ENCODE peak calls at places on chromosomes 4 and X, in six cellular contexts. One of them, this sample, is unnamed.

GRCh38 chr4:75880278-75880677 is 22.0 kb downstream of the PPEF2 start:
- DNase-seq in NT2/D1: no peak
- DNase-seq in lung: no peak
- DNase-seq in mammary epithelial cell: no peak
- DNase-seq in esophagus squamous epithelium: no peak
- DNase-seq in lower lobe of right lung: no peak
- DNase-seq in this sample: no peak

GRCh38 chrX:47595701-47596655 is 13.7 kb downstream of the TIMP1 start:
- DNase-seq in NT2/D1: no peak
- DNase-seq in lung: no peak
- DNase-seq in mammary epithelial cell: no peak
- DNase-seq in esophagus squamous epithelium: no peak
- DNase-seq in lower lobe of right lung: no peak
- DNase-seq in this sample: no peak

GRCh38 chrX:47484885-47485284 is 1.9 kb upstream of the ZNF41 start:
- DNase-seq in NT2/D1: no peak
- DNase-seq in lung: no peak
- DNase-seq in mammary epithelial cell: no peak
- DNase-seq in esophagus squamous epithelium: no peak
- DNase-seq in lower lobe of right lung: no peak
- DNase-seq in this sample: no peak

GRCh38 chr4:184250795-184251679 is 33.4 kb upstream of the ENPP6 start:
- DNase-seq in NT2/D1: peak; percentile 39
- DNase-seq in lung: no peak
- DNase-seq in mammary epithelial cell: peak; percentile 47
- DNase-seq in esophagus squamous epithelium: no peak
- DNase-seq in lower lobe of right lung: no peak
- DNase-seq in this sample: no peak

GRCh38 chr4:132125131-132125530 is 1024.0 kb upstream of the PCDH10 start:
- DNase-seq in NT2/D1: peak; percentile 6
- DNase-seq in lung: no peak
- DNase-seq in mammary epithelial cell: no peak
- DNase-seq in esophagus squamous epithelium: no peak
- DNase-seq in lower lobe of right lung: no peak
- DNase-seq in this sample: no peak

GRCh38 chr4:94889523-94889922 is 131.8 kb downstream of the BMPR1B start:
- DNase-seq in NT2/D1: no peak
- DNase-seq in lung: no peak
- DNase-seq in mammary epithelial cell: no peak
- DNase-seq in esophagus squamous epithelium: no peak
- DNase-seq in lower lobe of right lung: no peak
- DNase-seq in this sample: no peak

GRCh38 chr4:32858971-32859370 is 2138.8 kb downstream of the PCDH7 start:
- DNase-seq in NT2/D1: no peak
- DNase-seq in lung: no peak
- DNase-seq in mammary epithelial cell: peak; percentile 35
- DNase-seq in esophagus squamous epithelium: no peak
- DNase-seq in lower lobe of right lung: no peak
- DNase-seq in this sample: no peak

GRCh38 chrX:151151668-151152267 is 24.6 kb upstream of the GPR50 start:
- DNase-seq in NT2/D1: peak; percentile 30
- DNase-seq in lung: no peak
- DNase-seq in mammary epithelial cell: peak; percentile 31
- DNase-seq in esophagus squamous epithelium: no peak
- DNase-seq in lower lobe of right lung: no peak
- DNase-seq in this sample: no peak

GRCh38 chr4:6200922-6201362 is 593 bp upstream of the JAKMIP1 start:
- DNase-seq in NT2/D1: no peak
- DNase-seq in lung: no peak
- DNase-seq in mammary epithelial cell: no peak
- DNase-seq in esophagus squamous epithelium: no peak
- DNase-seq in lower lobe of right lung: no peak
- DNase-seq in this sample: no peak

GRCh38 chr4:72319596-72319995 is 249.4 kb downstream of the ADAMTS3 start:
- DNase-seq in NT2/D1: no peak
- DNase-seq in lung: no peak
- DNase-seq in mammary epithelial cell: peak; percentile 90
- DNase-seq in esophagus squamous epithelium: no peak
- DNase-seq in lower lobe of right lung: no peak
- DNase-seq in this sample: no peak

GRCh38 chr4:1928356-1929235 is 57.4 kb downstream of the NSD2 start:
- DNase-seq in NT2/D1: no peak
- DNase-seq in lung: no peak
- DNase-seq in mammary epithelial cell: no peak
- DNase-seq in esophagus squamous epithelium: no peak
- DNase-seq in lower lobe of right lung: no peak
- DNase-seq in this sample: no peak

GRCh38 chrX:25600776-25601175 is 537.4 kb upstream of the MAGEB18 start:
- DNase-seq in NT2/D1: no peak
- DNase-seq in lung: no peak
- DNase-seq in mammary epithelial cell: no peak
- DNase-seq in esophagus squamous epithelium: no peak
- DNase-seq in lower lobe of right lung: no peak
- DNase-seq in this sample: no peak

GRCh38 chr4:136121431-136121830 is 1410.9 kb downstream of the PCDH18 start:
- DNase-seq in NT2/D1: no peak
- DNase-seq in lung: no peak
- DNase-seq in mammary epithelial cell: no peak
- DNase-seq in esophagus squamous epithelium: no peak
- DNase-seq in lower lobe of right lung: no peak
- DNase-seq in this sample: no peak

GRCh38 chrX:10533686-10534365 is 86.6 kb downstream of the MID1 start:
- DNase-seq in NT2/D1: no peak
- DNase-seq in lung: no peak
- DNase-seq in mammary epithelial cell: peak; percentile 14
- DNase-seq in esophagus squamous epithelium: no peak
- DNase-seq in lower lobe of right lung: no peak
- DNase-seq in this sample: no peak

GRCh38 chrX:132652871-132653270 is 164.0 kb upstream of the MBNL3 start:
- DNase-seq in NT2/D1: no peak
- DNase-seq in lung: no peak
- DNase-seq in mammary epithelial cell: no peak
- DNase-seq in esophagus squamous epithelium: no peak
- DNase-seq in lower lobe of right lung: no peak
- DNase-seq in this sample: no peak

GRCh38 chrX:51568586-51568985 is 50.1 kb downstream of the CENPVL3 start:
- DNase-seq in NT2/D1: no peak
- DNase-seq in lung: no peak
- DNase-seq in mammary epithelial cell: peak; percentile 64
- DNase-seq in esophagus squamous epithelium: no peak
- DNase-seq in lower lobe of right lung: no peak
- DNase-seq in this sample: no peak

GRCh38 chr4:76589872-76590846 is 155.1 kb downstream of the SHROOM3 start:
- DNase-seq in NT2/D1: peak; percentile 80
- DNase-seq in lung: peak; percentile 75
- DNase-seq in mammary epithelial cell: peak; percentile 75
- DNase-seq in esophagus squamous epithelium: no peak
- DNase-seq in lower lobe of right lung: peak; percentile 81
- DNase-seq in this sample: no peak

GRCh38 chrX:7088968-7089615 is 58.4 kb upstream of the STS start:
- DNase-seq in NT2/D1: no peak
- DNase-seq in lung: no peak
- DNase-seq in mammary epithelial cell: no peak
- DNase-seq in esophagus squamous epithelium: no peak
- DNase-seq in lower lobe of right lung: no peak
- DNase-seq in this sample: no peak

GRCh38 chr4:99473131-99473530 is 37.7 kb upstream of the C4orf17 start:
- DNase-seq in NT2/D1: no peak
- DNase-seq in lung: no peak
- DNase-seq in mammary epithelial cell: peak; percentile 86
- DNase-seq in esophagus squamous epithelium: no peak
- DNase-seq in lower lobe of right lung: no peak
- DNase-seq in this sample: no peak

GRCh38 chrX:112424166-112424565 is 255.6 kb downstream of the LHFPL1 start:
- DNase-seq in NT2/D1: no peak
- DNase-seq in lung: no peak
- DNase-seq in mammary epithelial cell: no peak
- DNase-seq in esophagus squamous epithelium: no peak
- DNase-seq in lower lobe of right lung: no peak
- DNase-seq in this sample: no peak

GRCh38 chrX:7993873-7994272 is 66.7 kb upstream of the PNPLA4 start:
- DNase-seq in NT2/D1: no peak
- DNase-seq in lung: no peak
- DNase-seq in mammary epithelial cell: no peak
- DNase-seq in esophagus squamous epithelium: no peak
- DNase-seq in lower lobe of right lung: no peak
- DNase-seq in this sample: no peak

GRCh38 chr4:146104541-146104940 is 71.0 kb upstream of the LSM6 start:
- DNase-seq in NT2/D1: no peak
- DNase-seq in lung: no peak
- DNase-seq in mammary epithelial cell: no peak
- DNase-seq in esophagus squamous epithelium: no peak
- DNase-seq in lower lobe of right lung: no peak
- DNase-seq in this sample: no peak

GRCh38 chr4:111064342-111064993 is 441.6 kb upstream of the PITX2 start:
- DNase-seq in NT2/D1: peak; percentile 32
- DNase-seq in lung: no peak
- DNase-seq in mammary epithelial cell: peak; percentile 78
- DNase-seq in esophagus squamous epithelium: no peak
- DNase-seq in lower lobe of right lung: no peak
- DNase-seq in this sample: no peak

GRCh38 chr4:157079441-157079840 is 3.5 kb downstream of the GLRB start:
- DNase-seq in NT2/D1: no peak
- DNase-seq in lung: no peak
- DNase-seq in mammary epithelial cell: no peak
- DNase-seq in esophagus squamous epithelium: no peak
- DNase-seq in lower lobe of right lung: no peak
- DNase-seq in this sample: no peak

GRCh38 chr4:57109530-57109846 is 697 bp downstream of the IGFBP7 start:
- DNase-seq in NT2/D1: no peak
- DNase-seq in lung: no peak
- DNase-seq in mammary epithelial cell: peak; percentile 30
- DNase-seq in esophagus squamous epithelium: no peak
- DNase-seq in lower lobe of right lung: no peak
- DNase-seq in this sample: no peak

DNA sequence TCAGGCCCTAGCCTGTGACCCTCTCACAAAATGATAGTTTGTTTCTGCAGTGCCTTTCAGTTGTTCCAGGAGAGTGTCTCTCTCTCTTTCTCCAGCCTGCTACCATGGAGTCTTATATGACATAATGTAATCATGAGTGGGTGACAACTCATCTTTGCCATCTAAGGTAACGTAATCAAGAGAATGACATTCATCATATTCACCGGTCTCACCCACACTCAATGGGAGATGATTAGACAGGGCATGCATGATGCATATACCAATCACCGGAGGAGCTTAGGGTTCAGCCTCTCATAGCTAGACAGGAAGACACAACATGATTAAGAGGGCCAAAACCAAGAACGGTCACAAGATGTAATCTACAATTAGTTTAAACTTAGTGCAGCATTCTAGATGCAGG is 97.1 kb upstream of the FAM9B start:
- DNase-seq in NT2/D1: no peak
- DNase-seq in lung: no peak
- DNase-seq in mammary epithelial cell: no peak
- DNase-seq in esophagus squamous epithelium: no peak
- DNase-seq in lower lobe of right lung: no peak
- DNase-seq in this sample: no peak
- H3K4me1 ChIP-seq in NT2/D1: peaks cover 1% of the 10 kb centered on the region
- H3K4me1 ChIP-seq in lung: no peaks in the 10 kb centered on the region
- H3K4me1 ChIP-seq in mammary epithelial cell: no peaks in the 10 kb centered on the region
- H3K4me1 ChIP-seq in esophagus squamous epithelium: no peaks in the 10 kb centered on the region
- H3K4me1 ChIP-seq in lower lobe of right lung: no peaks in the 10 kb centered on the region
- H3K4me1 ChIP-seq in this sample: no peaks in the 10 kb centered on the region

GRCh38 chrX:308821-309520 is 9.6 kb downstream of the GTPBP6 start:
- DNase-seq in NT2/D1: no peak
- DNase-seq in lung: no peak
- DNase-seq in mammary epithelial cell: no peak
- DNase-seq in esophagus squamous epithelium: no peak
- DNase-seq in lower lobe of right lung: peak; percentile 41
- DNase-seq in this sample: no peak
- H3K36me3 ChIP-seq in NT2/D1: peaks cover 81% of the 10 kb centered on the region
- H3K36me3 ChIP-seq in lung: peaks cover 63% of the 10 kb centered on the region
- H3K36me3 ChIP-seq in mammary epithelial cell: peaks cover 22% of the 10 kb centered on the region
- H3K36me3 ChIP-seq in esophagus squamous epithelium: peaks cover 26% of the 10 kb centered on the region
- H3K36me3 ChIP-seq in lower lobe of right lung: peaks cover 84% of the 10 kb centered on the region
- H3K36me3 ChIP-seq in this sample: peaks cover 57% of the 10 kb centered on the region

GRCh38 chrX:42946544-42947223 is 168.7 kb upstream of the PPP1R2C start:
- DNase-seq in NT2/D1: no peak
- DNase-seq in lung: no peak
- DNase-seq in mammary epithelial cell: no peak
- DNase-seq in esophagus squamous epithelium: no peak
- DNase-seq in lower lobe of right lung: no peak
- DNase-seq in this sample: no peak
- H3K4me3 ChIP-seq in NT2/D1: no peak overlapping the region
- H3K4me3 ChIP-seq in lung: no peak overlapping the region
- H3K4me3 ChIP-seq in mammary epithelial cell: no peak overlapping the region
- H3K4me3 ChIP-seq in esophagus squamous epithelium: no peak overlapping the region
- H3K4me3 ChIP-seq in lower lobe of right lung: no peak overlapping the region
- H3K4me3 ChIP-seq in this sample: no peak overlapping the region

GRCh38 chr4:40197879-40198689 is 1.3 kb downstream of the RHOH start:
- DNase-seq in NT2/D1: no peak
- DNase-seq in lung: no peak
- DNase-seq in mammary epithelial cell: no peak
- DNase-seq in esophagus squamous epithelium: no peak
- DNase-seq in lower lobe of right lung: no peak
- DNase-seq in this sample: no peak
- H3K4me1 ChIP-seq in NT2/D1: peaks cover 5% of the 10 kb centered on the region
- H3K4me1 ChIP-seq in lung: no peaks in the 10 kb centered on the region
- H3K4me1 ChIP-seq in mammary epithelial cell: no peaks in the 10 kb centered on the region
- H3K4me1 ChIP-seq in esophagus squamous epithelium: no peaks in the 10 kb centered on the region
- H3K4me1 ChIP-seq in lower lobe of right lung: no peaks in the 10 kb centered on the region
- H3K4me1 ChIP-seq in this sample: no peaks in the 10 kb centered on the region